ENCODE peak calls at places on chromosomes 2 and 18, in five cellular contexts. V is transverse colon; U is GM12865; D is WTC11; S is CD8-positive, alpha-beta T cell. B is an unnamed sample.

GRCh38 chr2:111205774-111206173 is 85.1 kb downstream of the BCL2L11 start:
- DNase-seq in V (no peak), U (no peak), D (no peak), S (no peak), B (no peak)

GRCh38 chr2:234682492-234683228 is 185.8 kb upstream of the ARL4C start:
- DNase-seq in V (no peak), U (no peak), D (no peak), S (no peak), B (no peak)

GRCh38 chr2:101988541-101988940 is 3.2 kb upstream of the IL1R2 start:
- DNase-seq in V (no peak), U (no peak), D (no peak), S (no peak), B (no peak)

GRCh38 chr2:97868986-97869721 is 126.6 kb downstream of the TMEM131 start:
- DNase-seq in V (peak), U (no peak), D (no peak), S (no peak), B (no peak)

GRCh38 chr2:161166538-161167409 is 6.5 kb downstream of the TANK start:
- DNase-seq in V (no peak), U (peak), D (no peak), S (no peak), B (no peak)

GRCh38 chr2:118705032-118705431 is 142.4 kb downstream of the EN1 start:
- DNase-seq in V (no peak), U (no peak), D (no peak), S (no peak), B (no peak)

GRCh38 chr2:223936862-223937326 is 8.2 kb downstream of the WDFY1 start:
- DNase-seq in V (no peak), U (no peak), D (no peak), S (no peak), B (no peak)

GRCh38 chr2:118731396-118731795 is 116.1 kb downstream of the EN1 start:
- DNase-seq in V (no peak), U (no peak), D (no peak), S (no peak), B (no peak)

GRCh38 chr2:42102606-42103450 is 55.0 kb downstream of the PKDCC start:
- DNase-seq in V (peak), U (peak), D (peak), S (no peak), B (peak)

GRCh38 chr2:200968162-200968561 is 4.7 kb upstream of the ORC2 start:
- DNase-seq in V (peak), U (no peak), D (no peak), S (no peak), B (no peak)

GRCh38 chr2:240250985-240251847 is 110.8 kb upstream of the OTOS start:
- DNase-seq in V (peak), U (no peak), D (no peak), S (no peak), B (no peak)

GRCh38 chr2:47950340-47951280 is 44.3 kb upstream of the FBXO11 start:
- DNase-seq in V (no peak), U (no peak), D (no peak), S (no peak), B (no peak)

GRCh38 chr2:55168221-55169154 is 63.6 kb downstream of the CLHC1 start:
- DNase-seq in V (peak), U (peak), D (no peak), S (no peak), B (no peak)

GRCh38 chr2:37387143-37387835 is 42.9 kb downstream of the QPCT start:
- DNase-seq in V (no peak), U (no peak), D (no peak), S (no peak), B (no peak)

GRCh38 chr2:176156301-176156958 is 677 bp upstream of the HOXD3 start:
- DNase-seq in V (no peak), U (no peak), D (no peak), S (no peak), B (no peak)

GRCh38 chr2:195313976-195314375 is 343.1 kb upstream of the SLC39A10 start:
- DNase-seq in V (no peak), U (peak), D (no peak), S (no peak), B (no peak)
- TF ChIP-seq CTCF in V (no peak), U (no peak), D (no peak), S (no peak), B (no peak)

DNA sequence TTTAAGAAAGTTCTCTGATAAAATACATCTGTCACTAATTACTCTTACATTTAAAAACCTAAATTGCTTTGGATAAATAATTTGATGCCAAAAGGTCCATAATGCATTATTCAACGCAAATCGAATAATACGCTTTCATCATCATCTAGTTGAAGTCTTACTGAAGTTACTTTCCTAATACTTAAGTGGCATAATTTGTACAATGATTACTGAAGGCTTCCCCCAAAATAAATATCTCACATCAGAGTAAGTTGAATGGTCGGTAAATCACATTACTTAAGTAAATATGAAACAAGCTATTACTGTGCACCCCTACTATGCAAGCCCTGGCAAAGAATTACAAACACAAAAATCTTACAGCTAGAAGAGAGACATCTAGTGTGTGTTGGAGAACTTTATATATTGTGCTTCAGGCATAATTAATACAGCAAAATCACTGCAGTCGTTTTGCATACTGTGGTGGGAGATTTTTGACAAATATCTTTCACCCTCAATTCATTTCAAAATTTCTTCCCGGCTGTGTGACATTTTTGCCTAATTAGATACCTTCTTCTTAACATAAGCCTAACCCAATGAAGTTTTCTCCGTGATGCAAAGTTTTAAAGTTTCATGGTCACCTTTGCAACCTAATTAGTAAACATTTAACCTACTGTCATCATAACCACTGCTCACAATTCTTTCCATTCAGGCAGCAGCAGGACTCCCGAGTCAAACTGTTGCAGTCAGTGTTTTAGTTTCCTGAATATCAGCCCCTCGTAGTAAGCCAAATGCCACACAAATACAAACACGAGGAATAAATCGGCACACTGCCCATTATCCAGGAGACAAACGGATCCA is 106.0 kb upstream of the KCTD1 start:
- DNase-seq in V (no peak), U (no peak), D (no peak), S (no peak), B (no peak)
- TF ChIP-seq CTCF in V (no peak), U (no peak), D (no peak), S (no peak), B (no peak)

DNA sequence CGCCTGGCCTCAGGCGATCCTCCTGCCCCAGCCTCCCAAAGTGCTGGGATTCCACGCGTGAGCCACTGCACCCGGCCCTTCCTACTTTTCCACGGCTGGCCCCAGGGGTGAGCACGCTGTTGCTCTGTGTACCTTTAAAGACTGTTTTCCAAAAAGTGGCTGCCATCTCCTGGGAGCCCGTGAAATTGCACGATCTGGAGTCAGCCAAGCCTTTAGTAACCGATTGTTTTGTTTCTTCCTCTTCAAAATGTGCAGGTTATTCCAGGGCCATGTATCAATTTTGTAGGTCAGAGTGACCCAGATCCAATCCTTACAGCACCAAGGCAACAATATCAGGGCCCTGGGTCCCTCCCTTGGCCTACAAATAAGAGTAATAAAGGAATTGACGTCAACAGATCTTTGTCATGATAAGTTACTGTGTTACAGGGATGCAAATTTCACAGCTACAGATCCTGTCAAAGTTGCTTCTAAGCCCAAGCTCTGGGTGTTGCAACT is 135.6 kb upstream of the ZNF236 start:
- DNase-seq in V (peak), U (peak), D (peak), S (no peak), B (peak)
- TF ChIP-seq CTCF in V (peak), U (peak), D (no peak), S (no peak), B (peak)

GRCh38 chr2:231361701-231362588 is 33.6 kb upstream of the B3GNT7 start:
- DNase-seq in V (peak), U (peak), D (no peak), S (no peak), B (no peak)
- TF ChIP-seq CTCF in V (no peak), U (peak), D (no peak), S (no peak), B (no peak)

DNA sequence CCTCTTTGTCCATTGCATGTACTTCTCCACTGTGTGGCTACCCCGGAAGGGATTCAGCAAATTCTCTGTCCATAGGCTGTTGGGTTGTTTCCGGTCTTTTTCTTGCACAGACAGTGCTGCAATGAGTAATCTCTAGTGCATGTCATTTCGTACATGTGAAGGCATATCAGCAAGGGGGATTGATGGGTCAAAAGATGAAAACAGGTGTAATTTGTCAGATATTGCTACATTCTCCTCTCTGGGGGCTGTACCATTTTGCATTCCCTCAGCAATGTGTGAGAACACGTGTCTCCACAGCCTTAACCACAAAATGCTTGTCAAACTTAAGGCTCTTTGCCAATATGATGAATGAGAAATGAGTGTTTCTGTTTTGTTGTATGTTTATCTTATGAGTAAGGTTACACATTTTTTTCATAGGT is 60.5 kb downstream of the KLHL29 start:
- DNase-seq in V (no peak), U (peak), D (no peak), S (no peak), B (no peak)
- TF ChIP-seq CTCF in V (no peak), U (no peak), D (no peak), S (no peak), B (no peak)

DNA sequence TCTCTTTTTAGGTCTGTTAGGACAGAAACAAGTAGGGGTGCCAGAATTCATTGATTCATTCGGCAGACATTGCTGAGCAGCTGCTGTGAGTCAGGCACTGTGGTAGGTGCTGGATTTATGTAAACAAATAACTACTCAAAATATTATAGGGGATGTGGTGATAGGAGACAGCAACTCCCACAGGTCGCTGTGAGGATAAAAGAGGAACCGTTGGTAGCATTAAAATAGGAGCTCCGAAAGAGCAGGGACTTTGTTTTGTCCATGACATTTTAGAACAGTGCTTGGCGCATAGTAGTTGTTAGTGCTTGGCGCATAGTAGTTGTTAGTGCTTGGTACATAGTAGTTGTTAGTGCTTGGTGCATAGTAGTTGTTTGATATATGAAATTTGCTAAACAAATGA is 29.2 kb downstream of the ATP6V1C2 start:
- DNase-seq in V (no peak), U (no peak), D (no peak), S (no peak), B (no peak)
- TF ChIP-seq CTCF in V (no peak), U (no peak), D (no peak), S (no peak), B (no peak)

DNA sequence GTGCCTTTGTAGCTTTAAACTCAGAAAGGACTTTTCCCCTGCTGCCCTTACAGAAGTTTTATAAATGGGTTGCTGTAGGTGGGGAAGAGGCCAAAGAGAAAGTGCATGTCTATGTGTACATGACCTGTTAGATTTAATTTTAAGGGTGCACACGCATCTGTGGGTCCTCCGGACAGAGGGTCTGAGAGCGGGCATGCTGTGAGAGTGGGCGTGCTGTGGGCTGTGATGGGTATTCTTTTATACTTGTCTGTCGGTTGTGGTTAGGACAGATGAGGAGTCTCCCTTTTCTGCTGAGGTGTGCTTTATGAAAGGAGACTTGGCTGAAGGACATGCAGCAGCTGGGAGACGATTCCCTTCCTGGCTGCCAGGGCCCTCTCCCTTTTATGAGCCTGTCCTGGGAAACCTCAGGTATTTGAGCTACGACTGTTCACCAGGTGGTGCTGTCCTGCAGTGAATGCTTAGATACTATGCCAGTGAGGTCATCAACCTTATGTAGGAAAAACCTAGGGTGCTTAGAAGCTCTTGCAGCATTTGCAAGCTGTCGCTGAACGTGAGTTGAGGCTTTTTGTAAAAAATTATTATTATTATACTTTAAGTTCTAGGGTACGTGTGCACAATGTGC is 67.5 kb downstream of the TANC1 start:
- DNase-seq in V (peak), U (peak), D (peak), S (no peak), B (peak)
- TF ChIP-seq CTCF in V (peak), U (no peak), D (no peak), S (no peak), B (no peak)

B was measured in endothelial cell.